ENCODE peak calls at places on chromosomes 5 and 9, in six cellular contexts. One of them, this sample, is unnamed.

GRCh38 chr5:142671276-142671675 is 14.6 kb downstream of the FGF1 start:
- DNase-seq in ovary: no peak
- DNase-seq in A549: no peak
- DNase-seq in heart left ventricle: no peak
- DNase-seq in stomach: no peak
- DNase-seq in tibial nerve: no peak
- DNase-seq in this sample: no peak

GRCh38 chr5:83474986-83475385 is 3.4 kb downstream of the VCAN start:
- DNase-seq in ovary: no peak
- DNase-seq in A549: no peak
- DNase-seq in heart left ventricle: no peak
- DNase-seq in stomach: no peak
- DNase-seq in tibial nerve: no peak
- DNase-seq in this sample: no peak

GRCh38 chr9:129500863-129501770 is 119.8 kb downstream of the C9orf50 start:
- DNase-seq in ovary: no peak
- DNase-seq in A549: no peak
- DNase-seq in heart left ventricle: no peak
- DNase-seq in stomach: no peak
- DNase-seq in tibial nerve: no peak
- DNase-seq in this sample: no peak

GRCh38 chr5:179060116-179061008 is at the start of gene ZNF354C:
- DNase-seq in ovary: peak; percentile 86
- DNase-seq in A549: peak; percentile 84
- DNase-seq in heart left ventricle: peak; percentile 92
- DNase-seq in stomach: peak; percentile 86
- DNase-seq in tibial nerve: peak; percentile 78
- DNase-seq in this sample: peak; percentile 82

GRCh38 chr5:57937025-57937424 is 454.4 kb upstream of the ACTBL2 start:
- DNase-seq in ovary: no peak
- DNase-seq in A549: no peak
- DNase-seq in heart left ventricle: no peak
- DNase-seq in stomach: no peak
- DNase-seq in tibial nerve: no peak
- DNase-seq in this sample: no peak

GRCh38 chr5:103582364-103582763 is 19.8 kb upstream of the NUDT12 start:
- DNase-seq in ovary: no peak
- DNase-seq in A549: peak; percentile 59
- DNase-seq in heart left ventricle: no peak
- DNase-seq in stomach: no peak
- DNase-seq in tibial nerve: no peak
- DNase-seq in this sample: peak; percentile 12

GRCh38 chr5:5971227-5971626 is 407.1 kb downstream of the MED10 start:
- DNase-seq in ovary: no peak
- DNase-seq in A549: no peak
- DNase-seq in heart left ventricle: no peak
- DNase-seq in stomach: no peak
- DNase-seq in tibial nerve: no peak
- DNase-seq in this sample: no peak

GRCh38 chr9:84966876-84967830 is 297.6 kb downstream of the NTRK2 start:
- DNase-seq in ovary: no peak
- DNase-seq in A549: no peak
- DNase-seq in heart left ventricle: no peak
- DNase-seq in stomach: no peak
- DNase-seq in tibial nerve: no peak
- DNase-seq in this sample: no peak

GRCh38 chr9:86185872-86186271 is 73.6 kb downstream of the C9orf153 start:
- DNase-seq in ovary: no peak
- DNase-seq in A549: no peak
- DNase-seq in heart left ventricle: no peak
- DNase-seq in stomach: no peak
- DNase-seq in tibial nerve: no peak
- DNase-seq in this sample: no peak

GRCh38 chr9:120740135-120740534 is 25.9 kb upstream of the MEGF9 start:
- DNase-seq in ovary: no peak
- DNase-seq in A549: peak; percentile 27
- DNase-seq in heart left ventricle: no peak
- DNase-seq in stomach: no peak
- DNase-seq in tibial nerve: no peak
- DNase-seq in this sample: no peak

GRCh38 chr9:88791105-88791805 is 200.0 kb upstream of the S1PR3 start:
- DNase-seq in ovary: no peak
- DNase-seq in A549: no peak
- DNase-seq in heart left ventricle: no peak
- DNase-seq in stomach: no peak
- DNase-seq in tibial nerve: no peak
- DNase-seq in this sample: no peak

GRCh38 chr9:98807070-98807810 is at the start of gene GALNT12:
- DNase-seq in ovary: no peak
- DNase-seq in A549: peak; percentile 36
- DNase-seq in heart left ventricle: no peak
- DNase-seq in stomach: peak; percentile 47
- DNase-seq in tibial nerve: no peak
- DNase-seq in this sample: peak; percentile 35

GRCh38 chr5:155923784-155924183 is 403.2 kb upstream of the SGCD start:
- DNase-seq in ovary: no peak
- DNase-seq in A549: no peak
- DNase-seq in heart left ventricle: no peak
- DNase-seq in stomach: no peak
- DNase-seq in tibial nerve: no peak
- DNase-seq in this sample: no peak

GRCh38 chr9:118000581-118000980 is 296.4 kb downstream of the TLR4 start:
- DNase-seq in ovary: no peak
- DNase-seq in A549: no peak
- DNase-seq in heart left ventricle: no peak
- DNase-seq in stomach: no peak
- DNase-seq in tibial nerve: no peak
- DNase-seq in this sample: no peak

GRCh38 chr5:29796018-29796417 is 1397.5 kb upstream of the CDH6 start:
- DNase-seq in ovary: no peak
- DNase-seq in A549: no peak
- DNase-seq in heart left ventricle: no peak
- DNase-seq in stomach: no peak
- DNase-seq in tibial nerve: no peak
- DNase-seq in this sample: no peak

GRCh38 chr5:163473613-163474243 is 13.3 kb downstream of the HMMR start:
- DNase-seq in ovary: no peak
- DNase-seq in A549: no peak
- DNase-seq in heart left ventricle: no peak
- DNase-seq in stomach: no peak
- DNase-seq in tibial nerve: no peak
- DNase-seq in this sample: no peak

GRCh38 chr9:93826209-93826608 is 128.9 kb downstream of the BARX1 start:
- DNase-seq in ovary: no peak
- DNase-seq in A549: peak; percentile 31
- DNase-seq in heart left ventricle: no peak
- DNase-seq in stomach: no peak
- DNase-seq in tibial nerve: no peak
- DNase-seq in this sample: no peak

GRCh38 chr9:132485454-132485853 is 75.4 kb downstream of the CFAP77 start:
- DNase-seq in ovary: no peak
- DNase-seq in A549: no peak
- DNase-seq in heart left ventricle: no peak
- DNase-seq in stomach: no peak
- DNase-seq in tibial nerve: no peak
- DNase-seq in this sample: no peak

GRCh38 chr9:117414906-117415583 is at the start of gene ASTN2:
- DNase-seq in ovary: no peak
- DNase-seq in A549: no peak
- DNase-seq in heart left ventricle: no peak
- DNase-seq in stomach: no peak
- DNase-seq in tibial nerve: no peak
- DNase-seq in this sample: peak; percentile 3

GRCh38 chr9:7210854-7211637 is 453.3 kb downstream of the KDM4C start:
- DNase-seq in ovary: no peak
- DNase-seq in A549: no peak
- DNase-seq in heart left ventricle: no peak
- DNase-seq in stomach: no peak
- DNase-seq in tibial nerve: no peak
- DNase-seq in this sample: no peak

GRCh38 chr5:162325143-162325727 is 257.7 kb downstream of the GABRG2 start:
- DNase-seq in ovary: no peak
- DNase-seq in A549: no peak
- DNase-seq in heart left ventricle: no peak
- DNase-seq in stomach: no peak
- DNase-seq in tibial nerve: no peak
- DNase-seq in this sample: no peak

GRCh38 chr9:134326754-134327526 is 685 bp downstream of the RXRA start:
- DNase-seq in ovary: no peak
- DNase-seq in A549: peak; percentile 28
- DNase-seq in heart left ventricle: no peak
- DNase-seq in stomach: no peak
- DNase-seq in tibial nerve: no peak
- DNase-seq in this sample: peak; percentile 60

GRCh38 chr5:176389114-176389768 is 690 bp downstream of the HIGD2A start:
- DNase-seq in ovary: no peak
- DNase-seq in A549: no peak
- DNase-seq in heart left ventricle: no peak
- DNase-seq in stomach: no peak
- DNase-seq in tibial nerve: no peak
- DNase-seq in this sample: no peak

GRCh38 chr5:132010645-132011560 is 555 bp downstream of the ACSL6 start:
- DNase-seq in ovary: no peak
- DNase-seq in A549: no peak
- DNase-seq in heart left ventricle: peak; percentile 12
- DNase-seq in stomach: peak; percentile 22
- DNase-seq in tibial nerve: no peak
- DNase-seq in this sample: peak; percentile 12

GRCh38 chr5:76690027-76690679 is 25.8 kb upstream of the F2R start:
- DNase-seq in ovary: no peak
- DNase-seq in A549: no peak
- DNase-seq in heart left ventricle: no peak
- DNase-seq in stomach: no peak
- DNase-seq in tibial nerve: no peak
- DNase-seq in this sample: no peak

GRCh38 chr5:65727491-65728156 is 5.6 kb downstream of the NLN start:
- DNase-seq in ovary: no peak
- DNase-seq in A549: no peak
- DNase-seq in heart left ventricle: no peak
- DNase-seq in stomach: no peak
- DNase-seq in tibial nerve: no peak
- DNase-seq in this sample: no peak

GRCh38 chr9:124590886-124591641 is 83.9 kb upstream of the NR5A1 start:
- DNase-seq in ovary: no peak
- DNase-seq in A549: no peak
- DNase-seq in heart left ventricle: no peak
- DNase-seq in stomach: no peak
- DNase-seq in tibial nerve: no peak
- DNase-seq in this sample: no peak

GRCh38 chr9:130128251-130128650 is 44.0 kb upstream of the NCS1 start:
- DNase-seq in ovary: no peak
- DNase-seq in A549: no peak
- DNase-seq in heart left ventricle: no peak
- DNase-seq in stomach: peak; percentile 30
- DNase-seq in tibial nerve: no peak
- DNase-seq in this sample: no peak

GRCh38 chr9:123663529-123663928 is 266.4 kb downstream of the DENND1A start:
- DNase-seq in ovary: no peak
- DNase-seq in A549: no peak
- DNase-seq in heart left ventricle: no peak
- DNase-seq in stomach: no peak
- DNase-seq in tibial nerve: no peak
- DNase-seq in this sample: no peak

GRCh38 chr9:134565316-134565915 is 76.2 kb upstream of the COL5A1 start:
- DNase-seq in ovary: no peak
- DNase-seq in A549: no peak
- DNase-seq in heart left ventricle: no peak
- DNase-seq in stomach: no peak
- DNase-seq in tibial nerve: no peak
- DNase-seq in this sample: no peak

GRCh38 chr5:141822134-141822533 is 56.1 kb downstream of the PCDH1 start:
- DNase-seq in ovary: no peak
- DNase-seq in A549: no peak
- DNase-seq in heart left ventricle: no peak
- DNase-seq in stomach: no peak
- DNase-seq in tibial nerve: no peak
- DNase-seq in this sample: no peak

GRCh38 chr9:96553070-96553469 is 66.6 kb downstream of the CDC14B start:
- DNase-seq in ovary: no peak
- DNase-seq in A549: peak; percentile 13
- DNase-seq in heart left ventricle: no peak
- DNase-seq in stomach: no peak
- DNase-seq in tibial nerve: no peak
- DNase-seq in this sample: peak; percentile 23

GRCh38 chr9:103245369-103245768 is 250.2 kb downstream of the CYLC2 start:
- DNase-seq in ovary: no peak
- DNase-seq in A549: peak; percentile 1
- DNase-seq in heart left ventricle: no peak
- DNase-seq in stomach: no peak
- DNase-seq in tibial nerve: no peak
- DNase-seq in this sample: no peak

GRCh38 chr5:177467436-177467835 is 6.0 kb downstream of the DBN1 start:
- DNase-seq in ovary: no peak
- DNase-seq in A549: no peak
- DNase-seq in heart left ventricle: no peak
- DNase-seq in stomach: no peak
- DNase-seq in tibial nerve: no peak
- DNase-seq in this sample: no peak
- TF ChIP-seq POLR2A in ovary: no peak
- TF ChIP-seq POLR2A in A549: no peak
- TF ChIP-seq POLR2A in heart left ventricle: no peak
- TF ChIP-seq POLR2A in stomach: no peak
- TF ChIP-seq POLR2A in tibial nerve: no peak
- TF ChIP-seq POLR2A in this sample: no peak

GRCh38 chr5:116562669-116563068 is 12.0 kb downstream of the SEMA6A start:
- DNase-seq in ovary: no peak
- DNase-seq in A549: no peak
- DNase-seq in heart left ventricle: no peak
- DNase-seq in stomach: no peak
- DNase-seq in tibial nerve: no peak
- DNase-seq in this sample: no peak
- H3K4me1 ChIP-seq in ovary: peaks cover 2% of the 10 kb centered on the region
- H3K4me1 ChIP-seq in A549: no peaks in the 10 kb centered on the region
- H3K4me1 ChIP-seq in heart left ventricle: no peaks in the 10 kb centered on the region
- H3K4me1 ChIP-seq in stomach: peaks cover 9% of the 10 kb centered on the region
- H3K4me1 ChIP-seq in tibial nerve: peaks cover 4% of the 10 kb centered on the region
- H3K4me1 ChIP-seq in this sample: peaks cover 21% of the 10 kb centered on the region

GRCh38 chr5:14208071-14209021 is 65.2 kb downstream of the TRIO start:
- DNase-seq in ovary: peak; percentile 38
- DNase-seq in A549: peak; percentile 75
- DNase-seq in heart left ventricle: no peak
- DNase-seq in stomach: no peak
- DNase-seq in tibial nerve: no peak
- DNase-seq in this sample: no peak
- TF ChIP-seq POLR2A in ovary: no peak
- TF ChIP-seq POLR2A in A549: no peak
- TF ChIP-seq POLR2A in heart left ventricle: no peak
- TF ChIP-seq POLR2A in stomach: no peak
- TF ChIP-seq POLR2A in tibial nerve: no peak
- TF ChIP-seq POLR2A in this sample: no peak

DNA sequence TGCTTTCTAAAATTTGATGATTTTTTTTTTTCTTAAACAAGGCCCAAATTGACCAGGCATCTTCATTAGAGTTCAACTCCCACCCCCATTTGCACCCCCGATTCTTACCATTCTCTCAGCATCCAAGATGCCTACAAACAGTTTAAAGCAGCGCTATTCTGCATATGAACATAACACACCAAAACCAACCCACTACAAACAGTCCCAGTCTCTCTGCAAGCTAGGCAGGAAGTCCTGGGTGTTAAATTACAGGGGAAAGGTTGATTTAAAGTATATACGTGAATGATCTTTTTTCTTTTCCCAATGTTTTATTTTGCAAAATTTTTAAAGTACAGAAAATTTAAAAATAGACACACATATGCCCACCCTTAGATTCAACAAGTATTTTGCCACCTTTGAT is 127.0 kb downstream of the ADAMTS12 start:
- DNase-seq in ovary: no peak
- DNase-seq in A549: no peak
- DNase-seq in heart left ventricle: no peak
- DNase-seq in stomach: no peak
- DNase-seq in tibial nerve: no peak
- DNase-seq in this sample: no peak
- H3K4me1 ChIP-seq in ovary: peaks cover 1% of the 10 kb centered on the region
- H3K4me1 ChIP-seq in A549: no peaks in the 10 kb centered on the region
- H3K4me1 ChIP-seq in heart left ventricle: no peaks in the 10 kb centered on the region
- H3K4me1 ChIP-seq in stomach: no peaks in the 10 kb centered on the region
- H3K4me1 ChIP-seq in tibial nerve: no peaks in the 10 kb centered on the region
- H3K4me1 ChIP-seq in this sample: no peaks in the 10 kb centered on the region